ENCODE peak calls at places on chromosomes 7 and 10, in ten cellular contexts. U, J, Y, X, G, O, T, B, D and W are unnamed samples.

GRCh38 chr7:156487811-156488523 is 152.6 kb upstream of the RNF32 start:
- DNase-seq in Y (no peak), D (no peak), J (no peak), B (no peak), G (no peak), O (no peak), X (no peak), T (no peak), U (no peak), W (no peak)

GRCh38 chr7:145276118-145276517 is 440.3 kb upstream of the TPK1 start:
- DNase-seq in T (no peak), B (no peak), X (no peak), O (no peak), J (no peak), D (no peak), U (no peak), Y (no peak), G (no peak), W (no peak)

GRCh38 chr10:20677340-20677739 is 219.8 kb downstream of the NEBL start:
- DNase-seq in G (no peak), X (no peak), O (no peak), J (no peak), D (no peak), B (no peak), U (no peak), Y (no peak), T (no peak), W (no peak)

GRCh38 chr10:48670978-48671913 is 13.4 kb upstream of the WDFY4 start:
- DNase-seq in T (no peak), G (no peak), D (peak; percentile 91), X (peak; percentile 94), U (no peak), Y (no peak), O (no peak), J (peak; percentile 96), B (no peak), W (no peak)

GRCh38 chr7:84999450-84999849 is 187.4 kb downstream of the SEMA3D start:
- DNase-seq in B (no peak), X (no peak), O (no peak), Y (no peak), T (no peak), J (no peak), G (no peak), D (no peak), U (no peak), W (no peak)

GRCh38 chr7:28433604-28434254 is 21.4 kb downstream of the CREB5 start:
- DNase-seq in O (peak; percentile 16), Y (no peak), B (no peak), T (no peak), J (no peak), U (peak; percentile 46), D (no peak), X (peak; percentile 27), G (no peak), W (no peak)

GRCh38 chr7:25259487-25260243 is 31.4 kb upstream of the NPVF start:
- DNase-seq in O (peak; percentile 66), G (peak; percentile 65), D (peak; percentile 87), J (no peak), Y (no peak), T (peak; percentile 46), X (peak; percentile 80), B (no peak), U (peak; percentile 88), W (peak; percentile 80)

GRCh38 chr7:21412953-21413352 is 14.9 kb upstream of the SP4 start:
- DNase-seq in D (no peak), O (no peak), U (no peak), G (no peak), J (no peak), T (no peak), X (peak; percentile 16), Y (no peak), B (no peak), W (no peak)

GRCh38 chr7:6438427-6438826 is 9.3 kb downstream of the DAGLB start:
- DNase-seq in Y (no peak), J (no peak), G (no peak), B (no peak), O (no peak), X (no peak), T (no peak), U (peak; percentile 26), D (no peak), W (no peak)

GRCh38 chr7:34075543-34075942 is 170.2 kb downstream of the BMPER start:
- DNase-seq in B (no peak), G (no peak), J (no peak), U (no peak), Y (no peak), X (no peak), O (no peak), T (no peak), D (no peak), W (no peak)

GRCh38 chr10:94430705-94431104 is 28.4 kb downstream of the TBC1D12 start:
- DNase-seq in B (no peak), X (no peak), J (no peak), U (peak; percentile 26), D (no peak), T (no peak), G (no peak), Y (no peak), O (no peak), W (no peak)

GRCh38 chr10:92531132-92531531 is 42.8 kb downstream of the IDE start:
- DNase-seq in J (no peak), X (no peak), O (no peak), G (no peak), T (no peak), Y (no peak), B (no peak), U (no peak), D (no peak), W (no peak)

GRCh38 chr7:53947670-53948226 is 594.4 kb upstream of the VSTM2A start:
- DNase-seq in T (no peak), Y (no peak), J (no peak), B (no peak), G (no peak), O (no peak), D (no peak), U (no peak), X (no peak), W (no peak)

GRCh38 chr7:77679608-77680007 is 16.7 kb upstream of the RSBN1L start:
- DNase-seq in U (no peak), O (peak; percentile 81), G (no peak), X (no peak), Y (no peak), T (no peak), J (no peak), B (no peak), D (no peak), W (peak; percentile 75)

GRCh38 chr7:44534501-44534900 is 6.6 kb downstream of the NPC1L1 start:
- DNase-seq in G (no peak), J (no peak), B (no peak), Y (no peak), U (peak; percentile 36), D (peak; percentile 65), X (peak; percentile 62), T (peak; percentile 19), O (peak; percentile 47), W (peak; percentile 40)

GRCh38 chr7:71480814-71481213 is 348.9 kb downstream of the GALNT17 start:
- DNase-seq in X (no peak), D (no peak), Y (no peak), O (no peak), G (no peak), T (no peak), U (no peak), B (no peak), J (no peak), W (no peak)

GRCh38 chr10:20443094-20443493 is 454.0 kb downstream of the NEBL start:
- DNase-seq in T (no peak), X (no peak), G (no peak), J (no peak), B (no peak), D (no peak), U (no peak), O (no peak), Y (no peak), W (no peak)

GRCh38 chr10:6473430-6473829 is 106.6 kb downstream of the PRKCQ start:
- DNase-seq in J (no peak), T (peak; percentile 37), U (no peak), X (peak; percentile 23), O (no peak), Y (no peak), G (no peak), D (peak; percentile 57), B (no peak), W (no peak)

DNA sequence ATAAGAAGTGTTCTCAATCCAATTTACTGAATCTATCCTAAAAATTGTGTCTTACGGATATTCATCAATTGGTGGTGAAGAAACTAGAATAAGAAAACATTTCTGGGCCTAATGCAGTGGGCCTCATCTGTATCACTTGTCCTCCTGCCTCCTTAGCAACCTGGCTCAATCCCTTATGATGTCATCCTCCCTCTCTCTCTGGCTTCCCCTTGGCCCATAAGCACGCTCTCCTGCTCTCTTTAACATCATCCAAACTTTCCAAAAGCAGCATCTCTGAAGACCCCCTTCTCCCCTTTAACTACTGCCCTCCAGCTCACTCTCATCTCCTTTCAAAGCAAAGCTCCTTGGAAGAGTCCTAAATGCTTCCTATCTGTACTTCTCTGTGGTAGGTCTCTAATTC is 4.7 kb upstream of the STN1 start:
- DNase-seq in T (no peak), G (no peak), B (no peak), X (no peak), D (no peak), J (no peak), Y (no peak), U (no peak), O (no peak), W (no peak)
- H3K4me3 ChIP-seq in T (no peak overlapping the region), G (no peak overlapping the region), B (no peak overlapping the region), X (no peak overlapping the region), D (no peak overlapping the region), J (no peak overlapping the region), Y (no peak overlapping the region), U (no peak overlapping the region), O (no peak overlapping the region), W (no peak overlapping the region)

DNA sequence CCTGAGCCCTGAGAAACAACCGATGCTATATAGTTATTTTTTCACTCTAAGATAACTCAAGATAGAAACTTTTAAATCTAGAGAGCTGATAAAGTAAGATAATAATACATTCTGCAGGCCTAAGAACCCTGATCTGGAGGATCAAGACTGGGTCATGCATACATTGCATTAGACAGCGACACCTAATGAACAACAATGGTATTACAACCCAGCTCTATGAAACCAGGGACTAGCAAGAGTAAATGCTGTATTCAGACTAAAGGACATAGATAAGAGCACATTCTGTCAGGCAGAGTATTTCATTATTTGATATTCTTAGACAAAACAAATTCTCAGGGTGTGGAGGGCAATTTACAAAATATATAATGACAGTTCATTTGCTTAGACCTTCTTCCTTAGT is 148.6 kb downstream of the GRK5 start:
- DNase-seq in O (peak; percentile 5), Y (no peak), B (no peak), X (no peak), D (no peak), G (no peak), U (no peak), J (no peak), T (no peak), W (no peak)
- TF ChIP-seq CTCF in O (peak; percentile 48), Y (peak; percentile 21), B (peak; percentile 34), X (peak; percentile 23), D (peak; percentile 10), G (peak; percentile 19), U (peak; percentile 59), J (peak; percentile 20), T (peak; percentile 39), W (peak; percentile 37)

GRCh38 chr7:113794573-113794972 is 124.2 kb downstream of the PPP1R3A start:
- DNase-seq in X (no peak), U (no peak), T (no peak), B (no peak), Y (no peak), G (no peak), D (no peak), J (no peak), O (no peak), W (no peak)
- H3K4me3 ChIP-seq in X (no peak overlapping the region), U (no peak overlapping the region), T (no peak overlapping the region), B (no peak overlapping the region), Y (no peak overlapping the region), G (no peak overlapping the region), D (no peak overlapping the region), J (no peak overlapping the region), O (no peak overlapping the region), W (no peak overlapping the region)

GRCh38 chr10:75062900-75063299 is 48.6 kb upstream of the SAMD8 start:
- DNase-seq in B (no peak), O (no peak), J (peak; percentile 3), U (no peak), D (no peak), Y (no peak), X (no peak), G (no peak), T (no peak), W (peak; percentile 10)
- TF ChIP-seq CTCF in B (no peak), O (no peak), J (no peak), U (no peak), D (no peak), Y (no peak), X (no peak), G (no peak), T (no peak), W (no peak)